ENCODE peak calls at places on chromosomes 6 and 20, in five cellular contexts. Y is BE2C, F is tibial artery, G is tibial nerve, R is PC-3. I is an unnamed sample.

GRCh38 chr20:48523191-48523757 is 304.5 kb downstream of the PREX1 start:
- DNase-seq in Y (no peak), F (no peak), G (no peak), R (peak; percentile 73), I (peak; percentile 95)

GRCh38 chr6:39377530-39377929 is 55.0 kb upstream of the KCNK16 start:
- DNase-seq in Y (peak; percentile 44), F (peak; percentile 77), G (peak; percentile 32), R (peak; percentile 64), I (peak; percentile 86)

GRCh38 chr6:80543598-80544181 is 437.2 kb downstream of the BCKDHB start:
- DNase-seq in Y (no peak), F (no peak), G (no peak), R (peak; percentile 49), I (no peak)

GRCh38 chr6:35240838-35241801 is 18.4 kb upstream of the ZNF76 start:
- DNase-seq in Y (peak; percentile 76), F (peak; percentile 83), G (peak; percentile 65), R (peak; percentile 88), I (peak; percentile 70)

GRCh38 chr6:153790048-153790447 is 249.0 kb upstream of the OPRM1 start:
- DNase-seq in Y (peak; percentile 47), F (peak; percentile 60), G (no peak), R (peak; percentile 70), I (no peak)

GRCh38 chr6:134979142-134979541 is 29.2 kb upstream of the ALDH8A1 start:
- DNase-seq in Y (no peak), F (no peak), G (no peak), R (no peak), I (no peak)

GRCh38 chr6:32291549-32291948 is 67.7 kb upstream of the NOTCH4 start:
- DNase-seq in Y (no peak), F (no peak), G (no peak), R (no peak), I (no peak)

GRCh38 chr6:44655368-44656342 is 268.1 kb downstream of the CDC5L start:
- DNase-seq in Y (peak; percentile 69), F (peak; percentile 89), G (peak; percentile 57), R (peak; percentile 58), I (peak; percentile 74)

GRCh38 chr6:13924146-13924948 is 405 bp upstream of the RNF182 start:
- DNase-seq in Y (peak; percentile 14), F (peak; percentile 71), G (no peak), R (peak; percentile 45), I (peak; percentile 78)

GRCh38 chr6:47729019-47729418 is 30.6 kb downstream of the ADGRF4 start:
- DNase-seq in Y (no peak), F (no peak), G (no peak), R (peak; percentile 90), I (no peak)

GRCh38 chr20:44418069-44418905 is 57.4 kb upstream of the TTPAL start:
- DNase-seq in Y (no peak), F (no peak), G (no peak), R (no peak), I (no peak)

GRCh38 chr20:35963878-35964277 is 4.5 kb upstream of the CNBD2 start:
- DNase-seq in Y (no peak), F (no peak), G (no peak), R (no peak), I (no peak)

GRCh38 chr6:106197441-106197840 is 111.3 kb downstream of the PRDM1 start:
- DNase-seq in Y (no peak), F (no peak), G (no peak), R (no peak), I (no peak)

GRCh38 chr6:169215201-169215661 is 38.4 kb downstream of the THBS2 start:
- DNase-seq in Y (no peak), F (no peak), G (no peak), R (no peak), I (no peak)

GRCh38 chr20:58416057-58416456 is 27.0 kb downstream of the VAPB start:
- DNase-seq in Y (no peak), F (no peak), G (no peak), R (no peak), I (no peak)

GRCh38 chr6:85923013-85923430 is 280.3 kb upstream of the SYNCRIP start:
- DNase-seq in Y (peak; percentile 57), F (no peak), G (no peak), R (peak; percentile 72), I (peak; percentile 74)

GRCh38 chr6:132764370-132764769 is 6.7 kb upstream of the VNN2 start:
- DNase-seq in Y (no peak), F (no peak), G (no peak), R (peak; percentile 92), I (peak; percentile 88)

GRCh38 chr6:34465551-34466241 is at the start of gene PACSIN1:
- DNase-seq in Y (peak; percentile 34), F (no peak), G (no peak), R (peak; percentile 51), I (peak; percentile 10)

GRCh38 chr20:36469973-36470372 is 71.3 kb upstream of the MYL9 start:
- DNase-seq in Y (no peak), F (no peak), G (no peak), R (no peak), I (no peak)

GRCh38 chr20:17680128-17680835 is 1.8 kb downstream of the RRBP1 start:
- DNase-seq in Y (no peak), F (peak; percentile 73), G (no peak), R (peak; percentile 80), I (peak; percentile 26)

GRCh38 chr6:16437095-16437494 is 198.7 kb downstream of the GMPR start:
- DNase-seq in Y (no peak), F (no peak), G (no peak), R (no peak), I (no peak)

GRCh38 chr20:36872857-36873256 is 3.1 kb upstream of the TLDC2 start:
- DNase-seq in Y (peak; percentile 87), F (no peak), G (no peak), R (no peak), I (no peak)

GRCh38 chr6:159008656-159009288 is 8.8 kb upstream of the RSPH3 start:
- DNase-seq in Y (no peak), F (no peak), G (no peak), R (peak; percentile 54), I (peak; percentile 57)

DNA sequence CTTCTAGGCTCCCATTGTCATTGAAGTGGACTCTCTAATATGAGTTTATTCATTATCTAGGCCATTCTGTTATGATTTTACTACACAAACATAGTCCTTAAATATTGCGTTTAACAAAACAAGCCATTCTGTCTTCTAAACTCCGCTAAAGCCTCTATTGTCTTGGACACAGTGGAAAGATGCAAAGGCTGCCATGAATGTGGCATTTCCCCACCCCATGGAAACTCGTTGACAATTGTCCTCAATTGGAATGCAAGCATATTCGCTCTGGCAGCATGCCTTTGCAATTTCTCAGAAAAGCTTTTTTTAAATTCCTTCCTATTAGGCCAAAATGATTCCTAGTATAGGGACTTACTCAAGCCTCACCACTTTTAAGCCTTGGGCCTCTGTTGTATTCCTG is 22.8 kb downstream of the OR2A4 start:
- DNase-seq in Y (no peak), F (no peak), G (no peak), R (no peak), I (no peak)
- H3K36me3 ChIP-seq in Y (no peaks in the 10 kb centered on the region), F (no peaks in the 10 kb centered on the region), G (no peaks in the 10 kb centered on the region), R (no peaks in the 10 kb centered on the region), I (no peaks in the 10 kb centered on the region)

DNA sequence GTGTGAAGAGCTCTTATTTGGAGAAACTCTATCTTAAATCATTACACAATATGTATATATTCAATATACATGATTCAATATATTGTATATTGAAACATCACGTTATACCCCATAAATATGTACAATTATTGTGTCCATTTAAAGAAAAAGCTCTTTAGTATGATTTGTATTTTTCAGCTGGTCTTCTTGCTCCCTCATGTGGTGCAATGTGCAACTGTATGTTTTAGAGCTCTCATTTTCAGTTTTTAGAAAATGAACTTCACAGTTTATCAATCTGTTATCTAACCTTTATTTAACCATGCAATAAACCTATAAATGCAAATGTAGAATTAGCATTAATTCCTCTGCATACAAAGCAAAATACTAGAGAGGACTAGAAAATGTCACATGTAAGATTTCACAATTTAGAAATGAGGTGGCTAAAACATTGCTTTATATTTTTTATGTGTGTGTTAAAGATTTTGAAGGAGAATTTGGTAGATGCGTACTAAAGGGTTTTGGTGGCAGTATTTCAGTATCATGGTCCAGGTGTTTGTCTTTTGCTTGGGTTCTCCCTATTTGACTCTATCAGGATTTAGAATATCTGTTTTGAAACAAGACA is 167.1 kb downstream of the PHF3 start:
- DNase-seq in Y (peak; percentile 28), F (no peak), G (no peak), R (peak; percentile 51), I (peak; percentile 57)
- TF ChIP-seq CTCF in Y (peak; percentile 76), F (no peak), G (peak; percentile 36), R (peak; percentile 74), I (peak; percentile 72)

DNA sequence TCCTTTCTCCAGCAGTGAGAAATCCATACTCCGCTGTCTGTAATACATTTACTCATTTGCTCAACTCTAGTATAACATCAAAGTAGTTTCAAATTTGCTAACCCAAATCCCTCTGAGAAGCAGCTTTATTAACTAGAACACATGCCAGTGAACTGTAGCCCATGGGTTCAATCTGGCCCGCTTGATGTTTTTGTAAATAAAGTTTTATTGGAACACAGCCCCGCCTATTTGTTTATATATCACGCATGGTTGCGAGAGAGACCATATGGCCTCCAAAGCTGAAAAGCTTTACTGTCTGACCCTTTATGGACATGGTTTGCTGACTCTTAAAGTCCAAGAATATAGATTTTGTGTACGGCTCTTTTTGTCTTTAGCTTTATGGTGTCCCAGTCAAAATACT is 32.2 kb downstream of the CDYL start:
- DNase-seq in Y (no peak), F (no peak), G (no peak), R (no peak), I (no peak)
- H3K9me3 ChIP-seq in Y (no peaks in the 10 kb centered on the region), F (no peaks in the 10 kb centered on the region), G (no peaks in the 10 kb centered on the region), R (no peaks in the 10 kb centered on the region), I (no peaks in the 10 kb centered on the region)

GRCh38 chr6:43335469-43335868 is 26.8 kb upstream of the CRIP3 start:
- DNase-seq in Y (no peak), F (no peak), G (no peak), R (no peak), I (no peak)

GRCh38 chr6:43334466-43335095 is 26.0 kb upstream of the CRIP3 start:
- DNase-seq in Y (no peak), F (no peak), G (no peak), R (peak; percentile 82), I (peak; percentile 73)

GRCh38 chr6:43339168-43339567 is 30.3 kb downstream of the ZNF318 start:
- DNase-seq in Y (no peak), F (no peak), G (no peak), R (no peak), I (no peak)

GRCh38 chr6:43338243-43338642 is 29.6 kb upstream of the CRIP3 start:
- DNase-seq in Y (no peak), F (no peak), G (no peak), R (no peak), I (no peak)
- H3K36me3 ChIP-seq in Y (peaks cover 44% of the 10 kb centered on the region), F (peaks cover 71% of the 10 kb centered on the region), G (peaks cover 61% of the 10 kb centered on the region), R (peaks cover 25% of the 10 kb centered on the region), I (peaks cover 56% of the 10 kb centered on the region)

GRCh38 chr20:62376112-62377063 is 9.3 kb upstream of the LAMA5 start:
- DNase-seq in Y (peak; percentile 78), F (peak; percentile 85), G (no peak), R (no peak), I (peak; percentile 88)
- TF ChIP-seq CTCF in Y (peak; percentile 56), F (peak; percentile 77), G (peak; percentile 21), R (no peak), I (peak; percentile 59)

GRCh38 chr6:164109770-164110140 is 695.2 kb downstream of the QKI start:
- DNase-seq in Y (peak; percentile 28), F (no peak), G (no peak), R (no peak), I (peak; percentile 63)
- H3K9me3 ChIP-seq in Y (no peaks in the 10 kb centered on the region), F (no peaks in the 10 kb centered on the region), G (no peaks in the 10 kb centered on the region), R (no peaks in the 10 kb centered on the region), I (no peaks in the 10 kb centered on the region)

I was measured in cardiac muscle cell.